ENCODE peak calls at places on chromosomes 13 and 19, in eight cellular contexts. R, N, D, S, X, K, O and L are unnamed samples.

GRCh38 chr13:109779074-109779473 is 7.3 kb downstream of the IRS2 start:
- DNase-seq in R (no peak), N (no peak), D (no peak), S (no peak), X (no peak), K (no peak), O (no peak), L (no peak)

GRCh38 chr19:3067549-3067948 is 5.3 kb upstream of the TLE5 start:
- DNase-seq in R (no peak), N (no peak), D (no peak), S (no peak), X (no peak), K (no peak), O (no peak), L (no peak)

GRCh38 chr19:44741841-44742352 is 6.6 kb upstream of the BCL3 start:
- DNase-seq in R (peak; percentile 95), N (peak; percentile 97), D (peak; percentile 99), S (peak; percentile 100), X (no peak), K (peak; percentile 99), O (peak; percentile 96), L (no peak)

GRCh38 chr19:45901432-45901903 is 945 bp downstream of the MYPOP start:
- DNase-seq in R (no peak), N (no peak), D (peak; percentile 17), S (no peak), X (no peak), K (no peak), O (peak; percentile 90), L (no peak)

GRCh38 chr13:23506821-23507210 is 63.4 kb upstream of the TNFRSF19 start:
- DNase-seq in R (peak; percentile 95), N (no peak), D (no peak), S (peak; percentile 95), X (no peak), K (peak; percentile 68), O (no peak), L (no peak)

GRCh38 chr19:55197531-55197930 is 11.8 kb downstream of the PTPRH start:
- DNase-seq in R (no peak), N (no peak), D (no peak), S (peak; percentile 42), X (no peak), K (no peak), O (no peak), L (no peak)

GRCh38 chr19:4343845-4344713 is 717 bp downstream of the MPND start:
- DNase-seq in R (no peak), N (no peak), D (no peak), S (no peak), X (no peak), K (no peak), O (peak; percentile 46), L (no peak)

GRCh38 chr13:40336228-40337221 is 329.9 kb downstream of the FOXO1 start:
- DNase-seq in R (no peak), N (no peak), D (no peak), S (peak; percentile 7), X (no peak), K (no peak), O (no peak), L (no peak)

GRCh38 chr19:18699403-18700054 is 16.0 kb downstream of the CRTC1 start:
- DNase-seq in R (no peak), N (no peak), D (no peak), S (no peak), X (no peak), K (no peak), O (no peak), L (no peak)

GRCh38 chr13:27536361-27537101 is 83.8 kb downstream of the LNX2 start:
- DNase-seq in R (no peak), N (no peak), D (peak; percentile 29), S (no peak), X (no peak), K (no peak), O (peak; percentile 80), L (no peak)

GRCh38 chr19:50739841-50740426 is 16.8 kb downstream of the CLEC11A start:
- DNase-seq in R (no peak), N (no peak), D (no peak), S (no peak), X (no peak), K (no peak), O (no peak), L (no peak)

GRCh38 chr13:110334256-110334655 is 27.2 kb downstream of the COL4A2 start:
- DNase-seq in R (no peak), N (no peak), D (peak; percentile 34), S (peak; percentile 74), X (no peak), K (no peak), O (no peak), L (no peak)

GRCh38 chr13:36666482-36667264 is 7.1 kb upstream of the SERTM1 start:
- DNase-seq in R (no peak), N (no peak), D (no peak), S (no peak), X (no peak), K (no peak), O (no peak), L (no peak)

GRCh38 chr13:105598551-105598950 is 936.9 kb downstream of the EFNB2 start:
- DNase-seq in R (peak; percentile 17), N (no peak), D (peak; percentile 8), S (peak; percentile 82), X (no peak), K (no peak), O (no peak), L (no peak)

GRCh38 chr19:19657397-19657783 is 6.1 kb downstream of the ATP13A1 start:
- DNase-seq in R (no peak), N (no peak), D (no peak), S (no peak), X (no peak), K (no peak), O (peak; percentile 46), L (no peak)

GRCh38 chr13:26425439-26426358 is 131.8 kb upstream of the WASF3 start:
- DNase-seq in R (no peak), N (no peak), D (no peak), S (no peak), X (no peak), K (no peak), O (no peak), L (no peak)

GRCh38 chr13:43307921-43308433 is 284.6 kb downstream of the DNAJC15 start:
- DNase-seq in R (peak; percentile 71), N (peak; percentile 22), D (peak; percentile 34), S (peak; percentile 65), X (no peak), K (peak; percentile 64), O (peak; percentile 84), L (no peak)

GRCh38 chr13:66461021-66461420 is 769.1 kb downstream of the PCDH9 start:
- DNase-seq in R (peak; percentile 4), N (no peak), D (no peak), S (no peak), X (no peak), K (no peak), O (no peak), L (no peak)